ENCODE peak calls at places on chromosome 12, in seven cellular contexts. A is CD8-positive, alpha-beta T cell; G is psoas muscle; N is CD4-positive, alpha-beta memory T cell; Q is colonic mucosa; P is lower lobe of right lung; M is cardiac muscle cell. O is an unnamed sample.

GRCh38 chr12:14260011-14260993 is 105.2 kb upstream of the ATF7IP start:
- DNase-seq in A (no peak), G (peak; percentile 94), N (no peak), Q (peak; percentile 94), P (peak; percentile 95), M (peak; percentile 98), O (no peak)

GRCh38 chr12:52010152-52010622 is 3.4 kb downstream of the TAMALIN start:
- DNase-seq in A (no peak), G (peak; percentile 87), N (no peak), Q (peak; percentile 56), P (peak; percentile 74), M (peak; percentile 98), O (no peak)

GRCh38 chr12:122137681-122138080 is 36.3 kb downstream of the IL31 start:
- DNase-seq in A (no peak), G (no peak), N (no peak), Q (peak; percentile 61), P (no peak), M (no peak), O (no peak)

GRCh38 chr12:52085682-52086180 is 6.2 kb downstream of the SMIM41 start:
- DNase-seq in A (no peak), G (no peak), N (no peak), Q (no peak), P (no peak), M (no peak), O (no peak)

GRCh38 chr12:85658236-85658635 is 178.0 kb downstream of the RASSF9 start:
- DNase-seq in A (no peak), G (no peak), N (no peak), Q (no peak), P (no peak), M (no peak), O (no peak)

GRCh38 chr12:108689314-108690190 is 41.8 kb downstream of the CORO1C start:
- DNase-seq in A (no peak), G (no peak), N (peak; percentile 47), Q (no peak), P (peak; percentile 50), M (peak; percentile 59), O (peak; percentile 23)

GRCh38 chr12:93311827-93312226 is 65.9 kb upstream of the NUDT4 start:
- DNase-seq in A (no peak), G (no peak), N (no peak), Q (no peak), P (no peak), M (no peak), O (no peak)

GRCh38 chr12:64858882-64859281 is 34.4 kb downstream of the TBC1D30 start:
- DNase-seq in A (no peak), G (no peak), N (no peak), Q (no peak), P (no peak), M (no peak), O (no peak)

GRCh38 chr12:62658910-62659309 is 192.3 kb downstream of the MON2 start:
- DNase-seq in A (no peak), G (no peak), N (no peak), Q (no peak), P (no peak), M (no peak), O (no peak)

GRCh38 chr12:130775953-130776856 is 60.1 kb upstream of the RIMBP2 start:
- DNase-seq in A (peak; percentile 40), G (no peak), N (peak; percentile 18), Q (no peak), P (no peak), M (peak; percentile 84), O (peak; percentile 24)

GRCh38 chr12:67220065-67220464 is 49.1 kb upstream of the CAND1 start:
- DNase-seq in A (no peak), G (no peak), N (no peak), Q (no peak), P (no peak), M (no peak), O (no peak)

GRCh38 chr12:56684745-56685369 is 3.2 kb downstream of the PTGES3 start:
- DNase-seq in A (no peak), G (no peak), N (no peak), Q (no peak), P (no peak), M (no peak), O (peak; percentile 23)

GRCh38 chr12:103799504-103800251 is 41.4 kb downstream of the NT5DC3 start:
- DNase-seq in A (no peak), G (no peak), N (no peak), Q (peak; percentile 44), P (no peak), M (peak; percentile 79), O (no peak)

GRCh38 chr12:103803847-103804246 is 37.2 kb downstream of the NT5DC3 start:
- DNase-seq in A (no peak), G (no peak), N (no peak), Q (no peak), P (no peak), M (no peak), O (no peak)

GRCh38 chr12:103802586-103802886 is 38.5 kb downstream of the NT5DC3 start:
- DNase-seq in A (no peak), G (no peak), N (no peak), Q (no peak), P (no peak), M (no peak), O (no peak)

GRCh38 chr12:103800252-103800771 is 40.7 kb downstream of the NT5DC3 start:
- DNase-seq in A (no peak), G (peak; percentile 79), N (no peak), Q (peak; percentile 60), P (peak; percentile 48), M (peak; percentile 88), O (no peak)

DNA sequence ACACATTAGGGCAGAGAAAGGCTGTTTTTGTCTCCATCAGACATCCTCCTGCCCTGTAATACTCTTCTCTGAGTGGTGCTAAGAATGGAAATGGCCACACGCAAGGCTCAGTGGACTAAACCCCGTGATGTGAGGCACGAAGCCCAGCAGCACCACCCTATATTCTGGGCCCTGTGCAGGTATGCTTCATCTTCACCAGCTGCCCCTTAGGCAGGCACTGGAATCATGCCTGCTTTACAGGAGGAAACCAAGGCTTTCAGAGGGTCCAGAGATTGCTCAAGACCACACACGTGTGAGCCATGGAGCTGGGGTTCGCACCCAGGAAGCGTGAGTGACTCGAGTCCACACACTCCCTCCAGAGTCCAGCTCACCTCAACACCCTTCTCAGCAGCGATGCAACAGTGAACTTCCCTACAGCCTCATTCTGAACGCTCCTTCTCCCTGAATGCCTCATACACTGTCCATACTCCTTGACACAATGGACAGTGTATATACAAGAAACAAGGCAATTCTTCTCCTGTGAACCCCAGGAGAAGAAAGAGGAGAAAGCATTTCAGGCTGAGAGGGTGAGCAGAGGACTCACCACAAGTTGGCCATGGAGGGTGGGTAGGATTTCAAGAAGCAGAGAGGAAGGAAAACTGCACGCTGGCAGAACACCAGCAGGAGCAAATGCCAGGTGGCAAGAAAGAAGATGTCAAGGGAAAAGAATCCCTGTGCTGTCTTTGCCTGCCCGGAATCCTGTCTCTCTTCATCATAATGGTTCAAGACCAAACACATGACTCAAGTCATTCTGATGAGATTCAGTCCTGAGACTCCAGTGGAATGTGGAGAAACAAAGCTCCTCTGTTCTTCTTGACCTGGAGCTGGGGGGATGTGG is 39.1 kb downstream of the NT5DC3 start:
- DNase-seq in A (no peak), G (peak; percentile 76), N (no peak), Q (no peak), P (no peak), M (peak; percentile 70), O (no peak)
- H3K4me1 ChIP-seq in A (no peaks in the 10 kb centered on the region), G (peaks cover 59% of the 10 kb centered on the region), N (no peaks in the 10 kb centered on the region), Q (no peaks in the 10 kb centered on the region), P (peaks cover 44% of the 10 kb centered on the region), M (peaks cover 10% of the 10 kb centered on the region), O (no peaks in the 10 kb centered on the region)

DNA sequence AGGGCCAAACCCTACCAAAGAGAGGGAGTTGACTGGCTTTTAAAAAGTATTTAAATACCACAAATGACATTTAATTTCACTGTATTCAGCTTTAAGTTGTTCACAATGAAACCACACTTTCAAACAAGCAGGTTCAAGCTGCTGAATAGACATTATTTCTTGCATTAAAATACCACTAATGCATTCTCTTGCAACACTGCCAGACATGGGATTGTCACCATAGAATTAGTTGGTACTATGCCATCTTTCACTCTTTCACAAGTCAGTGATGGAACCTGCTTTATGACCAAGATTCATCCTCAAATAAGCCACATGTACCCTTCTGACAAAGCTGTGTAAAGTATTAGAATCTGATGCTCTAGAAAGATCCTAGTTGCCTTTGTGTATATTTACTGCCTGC is 239.4 kb downstream of the PAWR start:
- DNase-seq in A (no peak), G (no peak), N (no peak), Q (no peak), P (no peak), M (peak; percentile 11), O (no peak)
- H3K4me3 ChIP-seq in A (no peak overlapping the region), G (no peak overlapping the region), N (no peak overlapping the region), Q (no peak overlapping the region), P (no peak overlapping the region), M (no peak overlapping the region), O (no peak overlapping the region)

DNA sequence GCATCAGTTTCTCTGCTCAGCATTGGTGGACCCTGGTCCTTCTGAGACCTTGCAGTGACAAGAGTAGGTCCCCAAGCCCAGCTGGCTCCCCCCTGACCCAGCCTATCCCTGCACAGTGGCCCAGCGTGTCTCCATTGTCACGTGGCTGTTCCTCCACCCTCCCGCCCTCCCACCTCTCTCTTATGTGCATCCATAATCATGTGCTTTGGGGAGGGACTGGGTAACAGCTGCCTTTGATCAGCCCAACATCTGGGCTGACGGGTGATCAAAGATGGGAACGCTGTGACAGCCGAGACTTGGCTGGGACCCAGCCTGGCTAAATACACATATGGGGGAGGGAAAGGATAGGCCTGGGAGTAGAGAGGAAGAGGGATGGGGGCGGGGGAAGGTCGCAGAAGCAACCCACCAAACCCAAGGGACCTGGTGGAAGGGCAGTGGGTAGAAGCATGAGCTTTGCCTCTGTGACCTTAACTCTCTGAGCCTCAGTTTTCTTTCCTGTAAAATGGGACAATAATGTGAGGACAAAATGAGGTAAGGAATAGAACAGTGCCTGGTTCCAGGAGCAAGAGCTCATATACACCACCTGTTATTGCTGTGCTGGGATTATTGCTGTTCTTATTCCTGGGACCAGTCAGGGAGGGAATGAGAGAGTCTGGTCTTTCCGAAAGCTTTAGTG is 24.6 kb upstream of the RBM19 start:
- DNase-seq in A (no peak), G (no peak), N (no peak), Q (no peak), P (no peak), M (peak; percentile 14), O (no peak)
- H3K27me3 ChIP-seq in A (no peaks in the 10 kb centered on the region), G (peaks cover 5% of the 10 kb centered on the region), N (no peaks in the 10 kb centered on the region), Q (no peaks in the 10 kb centered on the region), P (peaks cover 44% of the 10 kb centered on the region), M (peaks cover 30% of the 10 kb centered on the region), O (peaks cover 5% of the 10 kb centered on the region)

GRCh38 chr12:57813971-57814771 is 4.4 kb downstream of the AVIL start:
- DNase-seq in A (no peak), G (peak; percentile 64), N (no peak), Q (no peak), P (no peak), M (peak; percentile 91), O (no peak)
- H3K4me1 ChIP-seq in A (no peaks in the 10 kb centered on the region), G (peaks cover 24% of the 10 kb centered on the region), N (no peaks in the 10 kb centered on the region), Q (peaks cover 10% of the 10 kb centered on the region), P (peaks cover 44% of the 10 kb centered on the region), M (no peaks in the 10 kb centered on the region), O (no peaks in the 10 kb centered on the region)